ENCODE peak calls at places on chromosomes 3 and 15, in six cellular contexts. M is breast epithelium, J is ovary, X is HCT116, B is body of pancreas, K is IMR-90. Y is an unnamed sample.

GRCh38 chr3:72820405-72820804 is 27.8 kb downstream of the SHQ1 start:
- DNase-seq in M (no peak), J (no peak), X (no peak), B (peak; percentile 78), K (peak; percentile 58), Y (no peak)

GRCh38 chr3:85476891-85477495 is 518.2 kb downstream of the CADM2 start:
- DNase-seq in M (no peak), J (no peak), X (no peak), B (no peak), K (no peak), Y (no peak)

GRCh38 chr15:77276943-77277342 is 143.0 kb downstream of the PEAK1 start:
- DNase-seq in M (no peak), J (no peak), X (no peak), B (no peak), K (no peak), Y (no peak)

GRCh38 chr15:69573815-69574472 is 121.3 kb downstream of the RPLP1 start:
- DNase-seq in M (no peak), J (no peak), X (no peak), B (no peak), K (peak; percentile 34), Y (no peak)

GRCh38 chr15:31255176-31255510 is 71.5 kb upstream of the KLF13 start:
- DNase-seq in M (no peak), J (no peak), X (no peak), B (no peak), K (no peak), Y (no peak)

GRCh38 chr3:123686254-123686653 is 101.4 kb upstream of the HACD2 start:
- DNase-seq in M (no peak), J (no peak), X (no peak), B (no peak), K (no peak), Y (no peak)

GRCh38 chr3:160676547-160677303 is at the start of gene ARL14:
- DNase-seq in M (no peak), J (no peak), X (peak; percentile 89), B (peak; percentile 81), K (peak; percentile 68), Y (no peak)

GRCh38 chr15:64892850-64893403 is 18.8 kb upstream of the ANKDD1A start:
- DNase-seq in M (no peak), J (no peak), X (no peak), B (no peak), K (no peak), Y (no peak)

GRCh38 chr15:23038741-23039150 is 623 bp downstream of the TUBGCP5 start:
- DNase-seq in M (no peak), J (no peak), X (no peak), B (peak; percentile 21), K (peak; percentile 53), Y (no peak)

GRCh38 chr3:48661501-48662139 is 1.1 kb downstream of the CELSR3 start:
- DNase-seq in M (no peak), J (peak; percentile 87), X (no peak), B (peak; percentile 63), K (peak; percentile 41), Y (no peak)

GRCh38 chr3:113008117-113008516 is 17.3 kb downstream of the GTPBP8 start:
- DNase-seq in M (no peak), J (no peak), X (no peak), B (no peak), K (peak; percentile 72), Y (no peak)

GRCh38 chr3:113019182-113020137 is 28.7 kb downstream of the GTPBP8 start:
- DNase-seq in M (peak; percentile 82), J (peak; percentile 93), X (peak; percentile 82), B (peak; percentile 93), K (peak; percentile 91), Y (peak; percentile 98)

GRCh38 chr3:113018461-113019181 is 27.8 kb downstream of the GTPBP8 start:
- DNase-seq in M (no peak), J (no peak), X (no peak), B (peak; percentile 6), K (peak; percentile 13), Y (no peak)

DNA sequence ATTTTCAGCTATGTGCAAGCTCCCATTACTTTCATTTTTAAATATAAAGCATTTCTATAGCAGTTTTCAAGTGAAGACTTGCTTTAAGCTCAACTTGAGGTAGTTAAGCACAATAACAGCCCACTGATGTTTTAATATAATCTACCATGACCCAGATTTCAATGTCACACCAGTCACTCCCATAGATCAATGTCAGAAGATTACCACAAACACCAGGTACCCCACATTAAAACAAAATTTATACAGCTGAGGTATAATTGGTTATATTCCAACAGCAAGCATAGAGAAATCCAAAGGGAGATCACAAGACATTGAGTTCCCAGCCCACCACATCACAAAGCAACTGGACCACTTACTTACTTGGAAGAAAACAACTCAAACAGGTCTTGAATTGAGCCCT is 22.8 kb downstream of the GTPBP8 start:
- DNase-seq in M (no peak), J (no peak), X (no peak), B (no peak), K (no peak), Y (no peak)
- H3K36me3 ChIP-seq in M (no peaks in the 10 kb centered on the region), J (no peaks in the 10 kb centered on the region), X (peaks cover 47% of the 10 kb centered on the region), B (no peaks in the 10 kb centered on the region), K (peaks cover 20% of the 10 kb centered on the region), Y (peaks cover 66% of the 10 kb centered on the region)

GRCh38 chr3:42014443-42014945 is 52.6 kb upstream of the ULK4 start:
- DNase-seq in M (no peak), J (no peak), X (no peak), B (peak; percentile 18), K (no peak), Y (no peak)
- H3K4me1 ChIP-seq in M (no peaks in the 10 kb centered on the region), J (peaks cover 12% of the 10 kb centered on the region), X (peaks cover 16% of the 10 kb centered on the region), B (peaks cover 30% of the 10 kb centered on the region), K (peaks cover 10% of the 10 kb centered on the region), Y (peaks cover 62% of the 10 kb centered on the region)

GRCh38 chr15:40308844-40309189 is 1.1 kb upstream of the PLCB2 start:
- DNase-seq in M (no peak), J (no peak), X (no peak), B (peak; percentile 45), K (no peak), Y (no peak)
- TF ChIP-seq POLR2A in M (no peak), J (no peak), X (no peak), B (no peak), K (no peak), Y (no peak)

DNA sequence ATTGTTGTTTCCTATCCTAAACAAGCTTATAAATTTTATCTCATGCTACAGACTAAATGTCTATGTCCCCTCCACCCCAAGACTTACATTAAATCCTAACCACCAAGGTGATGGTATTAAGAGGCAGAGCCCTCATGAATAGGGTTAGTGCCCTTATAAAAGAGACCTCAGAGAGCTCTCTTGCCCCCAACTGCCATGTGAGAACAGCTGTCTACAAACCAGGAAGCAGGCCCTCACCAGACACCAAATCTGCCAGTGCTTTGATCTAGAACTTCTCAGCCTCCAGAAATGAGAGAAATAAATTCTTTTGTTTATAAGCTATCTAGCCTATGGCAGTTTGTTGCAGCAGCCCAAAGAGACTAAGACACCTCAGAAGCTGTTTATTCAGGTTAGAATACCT is 58.5 kb downstream of the TP53BP1 start:
- DNase-seq in M (no peak), J (no peak), X (no peak), B (no peak), K (no peak), Y (no peak)
- H3K36me3 ChIP-seq in M (no peaks in the 10 kb centered on the region), J (no peaks in the 10 kb centered on the region), X (peaks cover 6% of the 10 kb centered on the region), B (no peaks in the 10 kb centered on the region), K (peaks cover 34% of the 10 kb centered on the region), Y (peaks cover 45% of the 10 kb centered on the region)

GRCh38 chr15:90173372-90173771 is 27.8 kb upstream of the SEMA4B start:
- DNase-seq in M (no peak), J (no peak), X (no peak), B (peak; percentile 51), K (no peak), Y (no peak)

GRCh38 chr15:90181781-90182180 is 19.3 kb upstream of the SEMA4B start:
- DNase-seq in M (no peak), J (no peak), X (no peak), B (no peak), K (no peak), Y (no peak)

GRCh38 chr15:90174140-90174891 is 26.8 kb upstream of the SEMA4B start:
- DNase-seq in M (peak; percentile 91), J (peak; percentile 91), X (no peak), B (peak; percentile 92), K (no peak), Y (peak; percentile 95)

GRCh38 chr15:90177012-90177411 is 24.1 kb upstream of the SEMA4B start:
- DNase-seq in M (no peak), J (no peak), X (no peak), B (no peak), K (no peak), Y (no peak)

DNA sequence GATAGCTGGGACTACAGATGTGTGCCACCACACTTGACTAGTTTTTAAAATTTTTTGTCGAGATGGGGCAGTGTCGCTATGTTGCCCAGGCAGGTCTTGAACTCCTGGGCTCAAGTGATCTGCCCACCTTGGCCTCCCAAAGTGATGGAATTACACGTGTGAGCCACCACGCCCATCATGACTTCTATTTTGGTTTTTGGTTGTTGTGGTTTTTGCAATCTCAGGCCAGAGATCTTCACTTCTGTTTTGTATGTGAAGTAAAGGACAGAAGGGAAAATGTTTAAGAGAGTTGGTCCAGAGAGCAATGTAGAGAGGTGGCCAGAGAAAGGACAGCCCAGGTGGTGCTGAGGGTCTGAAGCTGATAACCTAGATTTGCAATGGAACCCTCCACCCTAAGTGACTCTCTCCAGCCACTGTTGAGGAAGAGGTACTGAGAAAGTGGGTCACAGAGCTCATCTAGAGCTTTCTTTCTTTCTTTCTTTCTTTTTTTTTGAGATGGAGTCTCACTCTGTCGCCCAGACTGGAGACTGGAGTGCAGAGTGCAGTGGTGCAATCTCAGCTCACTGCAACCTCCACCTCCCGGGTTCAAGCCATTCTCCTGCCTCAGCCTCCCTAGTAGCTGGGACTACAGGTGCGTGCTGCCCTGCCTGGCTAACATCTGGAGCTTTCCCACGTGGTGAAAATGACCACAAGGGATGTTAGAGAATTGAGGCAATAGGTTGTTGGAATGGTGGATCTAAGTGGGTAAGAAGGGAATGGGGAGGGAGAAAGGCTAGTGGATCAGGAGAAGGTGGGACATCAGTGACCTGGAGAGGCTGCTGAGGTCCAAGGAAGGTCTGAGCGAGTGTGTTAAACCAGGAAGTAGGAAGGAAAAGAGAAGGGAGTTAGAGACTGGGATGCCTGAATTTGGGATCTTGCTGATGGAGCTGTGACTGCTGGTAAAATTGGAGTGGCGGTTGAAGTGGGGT is 22.4 kb upstream of the SEMA4B start:
- DNase-seq in M (no peak), J (no peak), X (no peak), B (no peak), K (no peak), Y (no peak)
- H3K4me1 ChIP-seq in M (no peaks in the 10 kb centered on the region), J (peaks cover 2% of the 10 kb centered on the region), X (peaks cover 11% of the 10 kb centered on the region), B (peaks cover 43% of the 10 kb centered on the region), K (peaks cover 3% of the 10 kb centered on the region), Y (peaks cover 28% of the 10 kb centered on the region)

GRCh38 chr3:169410430-169410829 is 253.1 kb downstream of the MECOM start:
- DNase-seq in M (no peak), J (no peak), X (no peak), B (no peak), K (no peak), Y (no peak)
- TF ChIP-seq POLR2A in M (no peak), J (no peak), X (no peak), B (no peak), K (no peak), Y (no peak)

Y was measured in esophagus muscularis mucosa.